ENCODE peak calls at places on chromosomes 5 and 9, in six cellular contexts. Y is AML-193, Z is Calu3, P is AG04450, W is GM10248, O is AG08396. D is an unnamed sample.

GRCh38 chr9:34540826-34541225 is 18.0 kb upstream of the ENHO start:
- DNase-seq in Y (no peak), Z (no peak), P (no peak), W (no peak), O (peak), D (no peak)

GRCh38 chr5:39605966-39606591 is 181.3 kb upstream of the DAB2 start:
- DNase-seq in Y (no peak), Z (no peak), P (no peak), W (no peak), O (peak), D (no peak)

GRCh38 chr5:151222769-151223446 is 984 bp downstream of the CCDC69 start:
- DNase-seq in Y (no peak), Z (no peak), P (no peak), W (peak), O (no peak), D (no peak)

GRCh38 chr5:176870110-176870591 is 29.0 kb downstream of the HK3 start:
- DNase-seq in Y (no peak), Z (peak), P (peak), W (no peak), O (peak), D (peak)

GRCh38 chr9:79257215-79257614 is 314.6 kb upstream of the TLE4 start:
- DNase-seq in Y (no peak), Z (peak), P (no peak), W (no peak), O (peak), D (peak)

GRCh38 chr9:131739988-131740648 is at the start of gene RAPGEF1:
- DNase-seq in Y (peak), Z (peak), P (no peak), W (peak), O (peak), D (peak)

GRCh38 chr5:149397530-149397929 is 18.4 kb upstream of the IL17B start:
- DNase-seq in Y (no peak), Z (no peak), P (no peak), W (no peak), O (no peak), D (no peak)

GRCh38 chr5:177958696-177959095 is 37.3 kb downstream of the PROP1 start:
- DNase-seq in Y (no peak), Z (no peak), P (no peak), W (no peak), O (no peak), D (no peak)

GRCh38 chr5:108046955-108047670 is 334.8 kb downstream of the FBXL17 start:
- DNase-seq in Y (no peak), Z (no peak), P (no peak), W (no peak), O (no peak), D (no peak)